ENCODE peak calls at places on chromosomes 12 and 14, in ten cellular contexts. X is HepG2, F is suprapubic skin, H is bronchial epithelial cell, E is AG09309, V is astrocyte of the cerebellum, B is ovary, L is AG04449, O is AG04450, Q is tibial artery. K is an unnamed sample.

GRCh38 chr12:20212658-20213387 is 155.5 kb upstream of the PDE3A start:
- DNase-seq in V (peak; percentile 100), H (peak; percentile 96), Q (peak; percentile 91), B (peak; percentile 91), O (peak; percentile 88), L (peak; percentile 98), X (no peak), F (peak; percentile 87), E (peak; percentile 99), K (peak; percentile 98)

GRCh38 chr12:56213878-56214277 is 7.8 kb downstream of the RNF41 start:
- DNase-seq in Q (no peak), L (no peak), B (no peak), X (no peak), O (no peak), H (no peak), V (no peak), F (no peak), E (no peak), K (no peak)

GRCh38 chr14:58332514-58332913 is 34.2 kb downstream of the ARID4A start:
- DNase-seq in F (no peak), O (no peak), H (no peak), X (no peak), Q (no peak), E (no peak), V (no peak), L (no peak), B (no peak), K (no peak)

GRCh38 chr14:53908416-53908815 is 48.2 kb downstream of the BMP4 start:
- DNase-seq in V (no peak), H (no peak), Q (no peak), L (no peak), O (no peak), F (no peak), X (peak; percentile 61), B (no peak), E (no peak), K (no peak)

GRCh38 chr12:71645268-71645667 is 18.4 kb downstream of the ZFC3H1 start:
- DNase-seq in X (no peak), H (no peak), E (no peak), V (no peak), O (no peak), F (no peak), L (no peak), Q (no peak), B (no peak), K (no peak)

GRCh38 chr12:88420460-88420859 is 159.8 kb downstream of the KITLG start:
- DNase-seq in B (no peak), V (peak; percentile 78), Q (no peak), X (no peak), O (peak; percentile 47), E (peak; percentile 83), H (peak; percentile 96), L (peak; percentile 60), F (no peak), K (peak; percentile 39)

GRCh38 chr12:82757611-82758010 is 70.9 kb downstream of the TMTC2 start:
- DNase-seq in H (no peak), O (no peak), E (no peak), F (no peak), B (no peak), Q (no peak), V (no peak), X (no peak), L (no peak), K (no peak)

GRCh38 chr12:95318071-95318545 is 100.5 kb downstream of the VEZT start:
- DNase-seq in H (peak; percentile 92), F (no peak), V (no peak), L (peak; percentile 64), B (no peak), Q (no peak), E (no peak), O (peak; percentile 70), X (peak; percentile 98), K (peak; percentile 49)

GRCh38 chr12:108495054-108495453 is 20.0 kb upstream of the FICD start:
- DNase-seq in X (peak; percentile 18), H (peak; percentile 36), V (no peak), L (no peak), F (no peak), E (no peak), B (no peak), Q (no peak), O (no peak), K (no peak)

GRCh38 chr12:92330654-92331053 is 185.0 kb upstream of the BTG1 start:
- DNase-seq in Q (no peak), X (no peak), H (peak; percentile 2), E (no peak), V (no peak), F (no peak), O (no peak), L (no peak), B (no peak), K (no peak)

GRCh38 chr14:79293482-79293881 is 917.8 kb downstream of the DIO2 start:
- DNase-seq in E (no peak), B (no peak), Q (no peak), F (no peak), X (no peak), V (no peak), H (no peak), O (no peak), L (no peak), K (no peak)

GRCh38 chr14:94051779-94052178 is 25.6 kb downstream of the OTUB2 start:
- DNase-seq in F (peak; percentile 67), E (no peak), H (no peak), O (no peak), X (no peak), Q (no peak), L (no peak), V (no peak), B (no peak), K (no peak)

GRCh38 chr14:100778078-100778927 is 47.6 kb upstream of the MEG3 start:
- DNase-seq in L (no peak), H (no peak), X (no peak), B (peak; percentile 10), Q (no peak), E (no peak), F (peak; percentile 45), O (no peak), V (no peak), K (no peak)

GRCh38 chr12:112218150-112218549 is 92.8 kb downstream of the TRAFD1 start:
- DNase-seq in O (no peak), X (no peak), E (no peak), H (peak; percentile 6), F (no peak), V (no peak), L (no peak), B (no peak), Q (no peak), K (no peak)

GRCh38 chr12:54455760-54456469 is 17.5 kb downstream of the GTSF1 start:
- DNase-seq in V (no peak), E (no peak), B (no peak), Q (no peak), H (no peak), F (no peak), O (no peak), L (no peak), X (no peak), K (no peak)

DNA sequence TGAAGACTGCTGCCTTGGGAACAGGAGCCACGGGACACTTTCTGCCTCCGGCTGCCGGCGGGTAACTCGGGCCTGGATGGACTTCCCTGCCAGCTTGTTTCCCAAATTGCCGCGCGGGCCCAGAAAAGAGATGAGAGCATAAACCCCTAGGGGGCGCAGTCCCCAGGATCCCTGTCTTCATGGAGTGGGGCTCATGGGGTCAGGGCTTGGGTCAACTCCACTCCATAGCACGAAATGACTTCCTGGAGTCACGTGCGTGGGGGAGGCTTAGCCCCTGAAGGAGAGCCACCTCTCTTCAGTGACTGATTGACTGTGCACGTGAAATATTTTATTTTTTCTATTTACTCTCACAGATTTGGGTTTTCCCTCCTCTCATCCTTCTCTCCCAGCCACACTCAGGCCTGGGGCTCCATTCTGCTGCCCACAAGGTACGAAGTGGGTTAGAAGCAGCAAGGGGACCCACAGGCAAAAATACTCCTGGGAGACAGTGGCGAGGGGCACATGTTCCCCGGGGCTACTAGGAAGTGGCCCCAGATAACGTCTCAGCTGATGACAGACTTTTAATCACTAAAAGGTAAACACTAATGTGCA is 10.0 kb downstream of the PGF start:
- DNase-seq in O (no peak), X (no peak), L (no peak), H (no peak), V (no peak), B (no peak), E (no peak), F (no peak), Q (peak; percentile 21), K (no peak)
- TF ChIP-seq CTCF in O (peak; percentile 58), X (peak; percentile 61), L (peak; percentile 56), H (peak; percentile 63), V (peak; percentile 69), B (no peak), E (peak; percentile 61), F (peak; percentile 35), Q (no peak), K (peak; percentile 62)

GRCh38 chr12:100154472-100155247 is 12.0 kb upstream of the BLTP3B start:
- DNase-seq in F (peak; percentile 81), H (peak; percentile 53), B (peak; percentile 66), O (no peak), L (no peak), X (peak; percentile 69), Q (peak; percentile 67), V (no peak), E (no peak), K (no peak)
- TF ChIP-seq CTCF in F (peak; percentile 76), H (peak; percentile 93), B (peak; percentile 42), O (peak; percentile 85), L (peak; percentile 82), X (peak; percentile 85), Q (peak; percentile 68), V (peak; percentile 88), E (peak; percentile 92), K (peak; percentile 88)

GRCh38 chr14:50007123-50007903 is 109.1 kb downstream of the VCPKMT start:
- DNase-seq in H (peak; percentile 66), O (no peak), Q (no peak), F (no peak), E (no peak), V (no peak), L (no peak), X (no peak), B (no peak), K (no peak)
- TF ChIP-seq CTCF in H (peak; percentile 18), O (no peak), Q (no peak), F (peak; percentile 25), E (no peak), V (no peak), L (no peak), X (peak; percentile 3), B (no peak), K (no peak)

GRCh38 chr14:37363661-37364060 is 165.9 kb downstream of the MIPOL1 start:
- DNase-seq in V (no peak), H (no peak), E (no peak), F (no peak), L (no peak), O (no peak), Q (no peak), B (no peak), X (no peak), K (no peak)
- TF ChIP-seq CTCF in V (no peak), H (no peak), E (no peak), F (no peak), L (no peak), O (no peak), Q (no peak), B (no peak), X (no peak), K (no peak)

GRCh38 chr12:96648941-96649340 is 159.6 kb downstream of the CFAP54 start:
- DNase-seq in B (no peak), X (no peak), E (no peak), F (no peak), V (no peak), L (no peak), H (no peak), Q (no peak), O (no peak), K (no peak)
- TF ChIP-seq CTCF in B (no peak), X (no peak), E (no peak), F (no peak), V (no peak), L (no peak), H (no peak), Q (no peak), O (no peak), K (no peak)

GRCh38 chr12:109910969-109911348 is 10.9 kb downstream of the TCHP start:
- DNase-seq in O (no peak), F (no peak), E (no peak), X (peak; percentile 55), H (peak; percentile 23), L (no peak), B (no peak), V (no peak), Q (no peak), K (no peak)
- TF ChIP-seq CTCF in O (peak; percentile 34), F (peak; percentile 25), E (peak; percentile 38), X (peak; percentile 70), H (peak; percentile 60), L (peak; percentile 48), B (no peak), V (peak; percentile 38), Q (no peak), K (peak; percentile 52)